ENCODE peak calls at places on chromosomes 7 and 10, in seven cellular contexts. C is A549, P is IMR-90, J is sigmoid colon, Z is body of pancreas, O is right lobe of liver, W is prostate gland. S is an unnamed sample. For H3K4me1, the result is how much of the 10 kb centered on the place peaks cover.

GRCh38 chr10:112217413-112218390 is 34.1 kb upstream of the GPAM start:
- DNase-seq in C (no peak), P (peak), J (no peak), Z (no peak), O (no peak), W (no peak), S (no peak)

GRCh38 chr7:31991846-31992245 is 78.4 kb downstream of the PDE1C start:
- DNase-seq in C (no peak), P (peak), J (no peak), Z (no peak), O (no peak), W (no peak), S (no peak)

GRCh38 chr10:3251172-3251571 is 78.6 kb upstream of the PITRM1 start:
- DNase-seq in C (no peak), P (no peak), J (peak), Z (no peak), O (no peak), W (no peak), S (no peak)

GRCh38 chr10:132539894-132540293 is 2.3 kb downstream of the INPP5A start:
- DNase-seq in C (no peak), P (peak), J (peak), Z (no peak), O (no peak), W (no peak), S (no peak)

GRCh38 chr10:7408494-7409044 is 2.3 kb downstream of the SFMBT2 start:
- DNase-seq in C (peak), P (peak), J (peak), Z (peak), O (peak), W (peak), S (peak)

GRCh38 chr10:14146501-14146900 is 184.2 kb downstream of the FRMD4A start:
- DNase-seq in C (no peak), P (peak), J (no peak), Z (no peak), O (no peak), W (no peak), S (no peak)

GRCh38 chr7:15709978-15710377 is 23.5 kb upstream of the MEOX2 start:
- DNase-seq in C (no peak), P (no peak), J (no peak), Z (no peak), O (no peak), W (no peak), S (no peak)

GRCh38 chr7:64630496-64630895 is 35.4 kb upstream of the ZNF107 start:
- DNase-seq in C (peak), P (peak), J (no peak), Z (no peak), O (no peak), W (no peak), S (no peak)

GRCh38 chr7:132739271-132739955 is 163.1 kb upstream of the PLXNA4 start:
- DNase-seq in C (peak), P (peak), J (no peak), Z (no peak), O (no peak), W (no peak), S (no peak)

GRCh38 chr7:47539398-47540052 is 42.4 kb downstream of the TNS3 start:
- DNase-seq in C (peak), P (peak), J (no peak), Z (no peak), O (no peak), W (no peak), S (no peak)

GRCh38 chr7:259751-260405 is 30.1 kb upstream of the FOXL3 start:
- DNase-seq in C (no peak), P (no peak), J (no peak), Z (no peak), O (no peak), W (no peak), S (peak)

GRCh38 chr7:69657331-69657730 is 59.1 kb downstream of the AUTS2 start:
- DNase-seq in C (no peak), P (no peak), J (no peak), Z (no peak), O (no peak), W (no peak), S (no peak)

GRCh38 chr10:5498791-5499492 is 428 bp downstream of the CALML5 start:
- DNase-seq in C (no peak), P (no peak), J (peak), Z (peak), O (no peak), W (no peak), S (no peak)

GRCh38 chr7:33044986-33045385 is 17.6 kb downstream of the NT5C3A start:
- DNase-seq in C (no peak), P (no peak), J (no peak), Z (no peak), O (no peak), W (no peak), S (no peak)

GRCh38 chr10:69742928-69743602 is 58.6 kb upstream of the COL13A1 start:
- DNase-seq in C (peak), P (peak), J (no peak), Z (peak), O (no peak), W (no peak), S (no peak)

GRCh38 chr7:47150497-47151260 is 431.2 kb downstream of the TNS3 start:
- DNase-seq in C (no peak), P (no peak), J (no peak), Z (no peak), O (no peak), W (no peak), S (no peak)

GRCh38 chr10:121961456-121961855 is 13.6 kb downstream of the NSMCE4A start:
- DNase-seq in C (no peak), P (no peak), J (no peak), Z (no peak), O (no peak), W (no peak), S (no peak)

GRCh38 chr7:38554586-38554985 is 76.6 kb downstream of the AMPH start:
- DNase-seq in C (no peak), P (no peak), J (no peak), Z (no peak), O (no peak), W (no peak), S (no peak)

GRCh38 chr10:62264702-62265436 is 3.8 kb downstream of the RTKN2 start:
- DNase-seq in C (peak), P (peak), J (no peak), Z (no peak), O (no peak), W (no peak), S (no peak)

GRCh38 chr10:121644501-121644900 is 46.3 kb upstream of the FGFR2 start:
- DNase-seq in C (no peak), P (no peak), J (no peak), Z (no peak), O (no peak), W (no peak), S (no peak)

GRCh38 chr10:127452568-127452967 is 96.5 kb upstream of the NPS start:
- DNase-seq in C (no peak), P (no peak), J (no peak), Z (no peak), O (no peak), W (no peak), S (no peak)

GRCh38 chr10:14707441-14707840 is 67.3 kb downstream of the FAM107B start:
- DNase-seq in C (no peak), P (no peak), J (no peak), Z (no peak), O (no peak), W (no peak), S (no peak)

GRCh38 chr10:16559236-16559773 is 37.6 kb upstream of the C1QL3 start:
- DNase-seq in C (no peak), P (no peak), J (no peak), Z (no peak), O (no peak), W (no peak), S (no peak)

DNA sequence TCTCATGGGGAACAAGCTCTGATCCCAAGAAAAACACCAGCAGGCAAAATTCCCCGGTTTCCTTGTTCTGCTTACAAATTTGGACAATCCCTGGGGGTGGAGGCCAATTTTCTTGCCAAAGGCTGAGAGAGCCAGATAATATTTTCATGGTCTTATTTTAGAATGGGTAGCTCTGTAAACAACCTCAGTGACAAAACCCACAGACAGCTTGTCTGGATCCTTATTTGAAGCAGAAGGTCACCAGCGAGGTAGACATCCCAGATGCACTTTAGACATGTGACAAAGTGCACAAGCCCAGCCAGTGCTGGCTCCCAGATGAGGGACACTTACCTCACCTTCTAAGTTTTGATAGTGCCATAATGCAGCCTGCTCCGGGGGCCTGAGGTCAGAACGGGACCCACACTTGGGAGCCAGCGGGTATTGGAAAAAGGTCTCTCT is 102.6 kb upstream of the DDC start:
- DNase-seq in C (no peak), P (peak), J (no peak), Z (no peak), O (no peak), W (no peak), S (peak)
- TF ChIP-seq POLR2A in C (no peak), P (no peak), J (no peak), Z (no peak), O (no peak), W (no peak), S (no peak)

DNA sequence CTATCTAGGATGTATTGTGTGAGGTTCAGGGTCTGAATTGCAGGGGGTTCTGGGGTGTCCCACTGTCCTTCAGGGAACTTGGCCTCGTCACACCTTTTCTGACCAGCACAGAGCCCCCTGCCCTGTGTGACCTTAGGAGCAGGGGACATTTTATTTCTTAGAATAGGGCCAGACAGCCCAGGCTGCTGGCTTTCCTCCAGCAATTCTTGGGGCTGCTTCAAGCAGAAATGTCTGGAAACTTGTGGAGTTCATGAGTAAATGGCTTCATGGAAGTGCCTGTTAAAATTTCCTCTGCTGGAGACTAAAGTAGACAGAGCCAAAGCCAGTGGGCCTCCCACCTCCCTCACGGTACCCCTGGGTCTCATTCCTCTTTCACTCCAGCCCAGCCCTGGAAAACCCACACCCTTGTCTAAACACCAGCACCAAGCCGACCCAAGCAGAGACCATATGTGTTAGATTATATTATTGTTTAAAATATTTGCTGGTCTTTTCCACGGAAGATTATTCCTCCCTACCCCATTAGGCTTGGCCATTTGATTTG is 505.5 kb upstream of the ZMIZ1 start:
- DNase-seq in C (no peak), P (no peak), J (no peak), Z (no peak), O (no peak), W (no peak), S (no peak)
- H3K4me1 ChIP-seq in C (under half), P (under half), J (under half), Z (under half), O (under half), W (under half), S (under half)

GRCh38 chr7:101137651-101138148 is 10.8 kb downstream of the SERPINE1 start:
- DNase-seq in C (no peak), P (no peak), J (no peak), Z (no peak), O (no peak), W (no peak), S (no peak)

GRCh38 chr7:101140339-101140699 is 13.4 kb downstream of the SERPINE1 start:
- DNase-seq in C (no peak), P (peak), J (no peak), Z (no peak), O (no peak), W (no peak), S (no peak)

GRCh38 chr7:101134399-101134980 is 7.6 kb downstream of the SERPINE1 start:
- DNase-seq in C (no peak), P (no peak), J (no peak), Z (no peak), O (no peak), W (no peak), S (no peak)

GRCh38 chr7:101140746-101141382 is 13.4 kb upstream of the AP1S1 start:
- DNase-seq in C (no peak), P (no peak), J (no peak), Z (no peak), O (no peak), W (no peak), S (no peak)

GRCh38 chr7:101138149-101138870 is 11.4 kb downstream of the SERPINE1 start:
- DNase-seq in C (peak), P (peak), J (peak), Z (peak), O (peak), W (peak), S (peak)
- H3K27ac ChIP-seq in C (peak), P (peak), J (peak), Z (no peak), O (peak), W (no peak), S (no peak)

GRCh38 chr7:153044981-153045380 is 285.4 kb downstream of the ACTR3B start:
- DNase-seq in C (no peak), P (no peak), J (no peak), Z (no peak), O (no peak), W (no peak), S (no peak)
- TF ChIP-seq POLR2A in C (no peak), P (no peak), J (no peak), Z (no peak), O (no peak), W (no peak), S (no peak)